ENCODE peak calls at places on chromosomes 7 and 10, in four cellular contexts. One of them, this sample, is unnamed.

GRCh38 chr10:17229967-17230682 is 2.1 kb downstream of the VIM start:
- DNase-seq in GM12891: no peak
- DNase-seq in GM12878: peak
- DNase-seq in suprapubic skin: peak
- DNase-seq in this sample: peak

GRCh38 chr10:120979435-120980315 is 128.5 kb downstream of the WDR11 start:
- DNase-seq in GM12891: no peak
- DNase-seq in GM12878: no peak
- DNase-seq in suprapubic skin: no peak
- DNase-seq in this sample: no peak

GRCh38 chr10:131170042-131170983 is 141.2 kb downstream of the TCERG1L start:
- DNase-seq in GM12891: no peak
- DNase-seq in GM12878: no peak
- DNase-seq in suprapubic skin: peak
- DNase-seq in this sample: no peak

GRCh38 chr7:64183126-64183742 is 23.8 kb upstream of the ZNF735 start:
- DNase-seq in GM12891: no peak
- DNase-seq in GM12878: no peak
- DNase-seq in suprapubic skin: no peak
- DNase-seq in this sample: no peak

GRCh38 chr7:13794581-13794980 is 194.9 kb downstream of the ETV1 start:
- DNase-seq in GM12891: no peak
- DNase-seq in GM12878: no peak
- DNase-seq in suprapubic skin: no peak
- DNase-seq in this sample: no peak

GRCh38 chr10:8037199-8037801 is 17.2 kb upstream of the GATA3 start:
- DNase-seq in GM12891: no peak
- DNase-seq in GM12878: no peak
- DNase-seq in suprapubic skin: no peak
- DNase-seq in this sample: no peak

GRCh38 chr10:110305767-110306451 is 1.2 kb upstream of the SMNDC1 start:
- DNase-seq in GM12891: no peak
- DNase-seq in GM12878: peak
- DNase-seq in suprapubic skin: no peak
- DNase-seq in this sample: no peak

GRCh38 chr7:134991469-134992339 is 5.4 kb downstream of the AGBL3 start:
- DNase-seq in GM12891: no peak
- DNase-seq in GM12878: no peak
- DNase-seq in suprapubic skin: no peak
- DNase-seq in this sample: no peak

GRCh38 chr10:91238191-91238590 is 17.7 kb downstream of the PCGF5 start:
- DNase-seq in GM12891: no peak
- DNase-seq in GM12878: no peak
- DNase-seq in suprapubic skin: no peak
- DNase-seq in this sample: no peak

GRCh38 chr10:78903351-78903940 is 165.3 kb upstream of the ZMIZ1 start:
- DNase-seq in GM12891: no peak
- DNase-seq in GM12878: no peak
- DNase-seq in suprapubic skin: peak
- DNase-seq in this sample: no peak

GRCh38 chr7:100483728-100484635 is at the start of gene NYAP1:
- DNase-seq in GM12891: no peak
- DNase-seq in GM12878: no peak
- DNase-seq in suprapubic skin: no peak
- DNase-seq in this sample: no peak

GRCh38 chr10:58502956-58503355 is 9.7 kb upstream of the BICC1 start:
- DNase-seq in GM12891: no peak
- DNase-seq in GM12878: no peak
- DNase-seq in suprapubic skin: no peak
- DNase-seq in this sample: no peak

GRCh38 chr10:132965411-132966057 is 23.2 kb upstream of the CFAP46 start:
- DNase-seq in GM12891: no peak
- DNase-seq in GM12878: no peak
- DNase-seq in suprapubic skin: no peak
- DNase-seq in this sample: no peak

GRCh38 chr7:150875791-150876190 is 23.5 kb downstream of the AOC1 start:
- DNase-seq in GM12891: no peak
- DNase-seq in GM12878: no peak
- DNase-seq in suprapubic skin: no peak
- DNase-seq in this sample: no peak

GRCh38 chr7:391411-391951 is 101.5 kb downstream of the FOXL3 start:
- DNase-seq in GM12891: no peak
- DNase-seq in GM12878: no peak
- DNase-seq in suprapubic skin: peak
- DNase-seq in this sample: no peak

GRCh38 chr7:40987571-40987970 is 715.3 kb downstream of the INHBA start:
- DNase-seq in GM12891: no peak
- DNase-seq in GM12878: no peak
- DNase-seq in suprapubic skin: no peak
- DNase-seq in this sample: no peak

GRCh38 chr7:83271212-83272099 is 108.8 kb upstream of the PCLO start:
- DNase-seq in GM12891: no peak
- DNase-seq in GM12878: no peak
- DNase-seq in suprapubic skin: no peak
- DNase-seq in this sample: no peak

GRCh38 chr10:125094111-125094705 is 66.2 kb downstream of the CTBP2 start:
- DNase-seq in GM12891: no peak
- DNase-seq in GM12878: no peak
- DNase-seq in suprapubic skin: no peak
- DNase-seq in this sample: no peak
- TF ChIP-seq POLR2AphosphoS5 in GM12891: no peak
- TF ChIP-seq POLR2AphosphoS5 in GM12878: no peak
- TF ChIP-seq POLR2AphosphoS5 in suprapubic skin: no peak
- TF ChIP-seq POLR2AphosphoS5 in this sample: no peak

GRCh38 chr10:101043356-101043707 is 12.3 kb downstream of the SFXN3 start:
- DNase-seq in GM12891: no peak
- DNase-seq in GM12878: no peak
- DNase-seq in suprapubic skin: no peak
- DNase-seq in this sample: no peak

GRCh38 chr10:101041252-101041761 is 10.3 kb downstream of the SFXN3 start:
- DNase-seq in GM12891: no peak
- DNase-seq in GM12878: no peak
- DNase-seq in suprapubic skin: no peak
- DNase-seq in this sample: peak

GRCh38 chr10:101042667-101043355 is 11.8 kb downstream of the SFXN3 start:
- DNase-seq in GM12891: peak
- DNase-seq in GM12878: peak
- DNase-seq in suprapubic skin: peak
- DNase-seq in this sample: peak

GRCh38 chr10:101040851-101041250 is 9.8 kb downstream of the SFXN3 start:
- DNase-seq in GM12891: no peak
- DNase-seq in GM12878: no peak
- DNase-seq in suprapubic skin: no peak
- DNase-seq in this sample: no peak

DNA sequence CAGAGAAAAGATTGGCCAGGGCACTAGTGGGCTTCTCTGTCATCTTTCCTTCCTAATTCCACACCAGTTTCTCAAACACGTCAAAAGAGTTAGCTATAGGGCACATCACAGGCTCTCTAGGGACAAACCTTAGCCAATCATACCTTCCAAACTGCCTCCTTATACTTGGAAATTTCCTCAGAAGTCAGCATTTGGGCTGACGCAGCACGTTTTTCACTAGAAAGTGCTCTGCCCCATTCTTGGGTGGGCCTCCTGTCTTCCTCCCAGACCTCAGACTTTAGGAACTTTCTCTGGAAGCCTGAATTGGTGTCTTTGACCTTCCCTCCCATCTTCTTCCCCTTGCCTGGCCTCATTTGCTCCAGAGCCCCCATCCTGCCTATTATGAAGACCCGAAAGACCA is 11.1 kb downstream of the SFXN3 start:
- DNase-seq in GM12891: no peak
- DNase-seq in GM12878: no peak
- DNase-seq in suprapubic skin: no peak
- DNase-seq in this sample: no peak
- TF ChIP-seq POLR2AphosphoS5 in GM12891: no peak
- TF ChIP-seq POLR2AphosphoS5 in GM12878: no peak
- TF ChIP-seq POLR2AphosphoS5 in suprapubic skin: no peak
- TF ChIP-seq POLR2AphosphoS5 in this sample: no peak

DNA sequence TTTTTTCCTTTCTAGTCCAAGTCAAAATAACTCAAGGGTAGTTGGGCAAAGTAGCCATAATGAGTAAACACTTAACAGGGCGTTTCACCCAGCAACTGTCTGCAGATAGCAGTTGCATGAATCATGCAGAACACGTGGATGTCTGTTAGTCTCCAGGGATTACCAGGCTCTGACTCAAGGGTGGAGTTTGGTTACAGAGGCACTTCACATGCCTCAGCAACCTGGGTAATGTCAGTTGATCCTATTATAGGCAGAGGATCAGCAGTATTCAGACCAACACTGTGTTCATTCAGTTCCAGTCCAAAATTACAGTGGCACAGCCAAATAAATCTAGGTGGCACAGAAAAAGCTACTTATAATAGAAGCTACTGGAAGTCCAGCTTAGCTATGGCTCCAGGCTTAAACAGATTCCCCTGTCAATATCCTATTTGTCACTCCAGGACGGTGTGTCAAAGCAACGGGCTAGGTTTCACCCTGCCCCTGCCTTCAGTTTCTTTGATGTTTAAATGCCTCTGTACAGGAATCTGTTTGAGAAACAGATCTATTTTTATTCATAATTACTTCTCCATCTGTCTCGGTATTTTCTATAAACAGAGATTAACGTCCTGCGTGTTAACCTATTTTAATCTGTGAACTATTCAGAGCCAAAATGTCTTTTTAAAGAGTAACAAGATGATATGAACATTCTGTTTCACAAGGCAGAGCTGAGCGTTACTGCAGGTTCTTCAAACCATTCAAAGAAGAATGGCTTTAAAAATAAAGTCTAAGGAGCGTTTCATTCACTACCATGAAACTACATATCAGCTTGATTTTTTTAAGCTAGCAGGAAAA is 162.6 kb upstream of the AKR1E2 start:
- DNase-seq in GM12891: no peak
- DNase-seq in GM12878: peak
- DNase-seq in suprapubic skin: no peak
- DNase-seq in this sample: no peak
- TF ChIP-seq POLR2AphosphoS5 in GM12891: no peak
- TF ChIP-seq POLR2AphosphoS5 in GM12878: no peak
- TF ChIP-seq POLR2AphosphoS5 in suprapubic skin: peak
- TF ChIP-seq POLR2AphosphoS5 in this sample: no peak

GRCh38 chr7:99372275-99373085 is 2.0 kb upstream of the ARPC1B start:
- DNase-seq in GM12891: no peak
- DNase-seq in GM12878: no peak
- DNase-seq in suprapubic skin: no peak
- DNase-seq in this sample: no peak
- TF ChIP-seq POLR2AphosphoS5 in GM12891: no peak
- TF ChIP-seq POLR2AphosphoS5 in GM12878: no peak
- TF ChIP-seq POLR2AphosphoS5 in suprapubic skin: no peak
- TF ChIP-seq POLR2AphosphoS5 in this sample: no peak

DNA sequence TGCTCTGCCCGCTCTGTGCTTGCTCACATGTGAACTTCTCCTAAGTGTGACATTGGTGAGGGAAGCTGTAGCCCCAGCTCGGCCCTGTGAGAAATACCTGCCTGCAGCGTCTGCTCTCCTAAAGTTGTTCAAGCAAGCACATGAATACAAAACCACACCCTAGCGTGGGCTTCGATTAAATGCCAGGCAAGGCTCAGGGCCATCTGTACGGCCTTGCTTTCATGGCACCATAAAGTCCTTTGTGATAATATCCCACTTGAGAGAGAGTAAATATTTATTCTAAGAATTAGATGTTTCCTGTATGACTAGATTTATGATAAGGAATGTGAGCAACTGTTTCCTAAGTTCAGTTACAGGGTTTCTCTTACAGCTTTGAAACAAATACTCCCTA is 262.8 kb upstream of the KLF14 start:
- DNase-seq in GM12891: no peak
- DNase-seq in GM12878: no peak
- DNase-seq in suprapubic skin: no peak
- DNase-seq in this sample: no peak
- TF ChIP-seq POLR2AphosphoS5 in GM12891: no peak
- TF ChIP-seq POLR2AphosphoS5 in GM12878: no peak
- TF ChIP-seq POLR2AphosphoS5 in suprapubic skin: peak
- TF ChIP-seq POLR2AphosphoS5 in this sample: no peak

GRCh38 chr10:74012480-74012879 is 14.6 kb downstream of the VCL start:
- DNase-seq in GM12891: no peak
- DNase-seq in GM12878: no peak
- DNase-seq in suprapubic skin: no peak
- DNase-seq in this sample: no peak

GRCh38 chr10:74011016-74011415 is 13.1 kb downstream of the VCL start:
- DNase-seq in GM12891: no peak
- DNase-seq in GM12878: no peak
- DNase-seq in suprapubic skin: no peak
- DNase-seq in this sample: no peak

GRCh38 chr10:74011762-74012161 is 13.8 kb downstream of the VCL start:
- DNase-seq in GM12891: no peak
- DNase-seq in GM12878: no peak
- DNase-seq in suprapubic skin: no peak
- DNase-seq in this sample: no peak

GRCh38 chr10:74006269-74006668 is 8.4 kb downstream of the VCL start:
- DNase-seq in GM12891: no peak
- DNase-seq in GM12878: no peak
- DNase-seq in suprapubic skin: no peak
- DNase-seq in this sample: no peak

DNA sequence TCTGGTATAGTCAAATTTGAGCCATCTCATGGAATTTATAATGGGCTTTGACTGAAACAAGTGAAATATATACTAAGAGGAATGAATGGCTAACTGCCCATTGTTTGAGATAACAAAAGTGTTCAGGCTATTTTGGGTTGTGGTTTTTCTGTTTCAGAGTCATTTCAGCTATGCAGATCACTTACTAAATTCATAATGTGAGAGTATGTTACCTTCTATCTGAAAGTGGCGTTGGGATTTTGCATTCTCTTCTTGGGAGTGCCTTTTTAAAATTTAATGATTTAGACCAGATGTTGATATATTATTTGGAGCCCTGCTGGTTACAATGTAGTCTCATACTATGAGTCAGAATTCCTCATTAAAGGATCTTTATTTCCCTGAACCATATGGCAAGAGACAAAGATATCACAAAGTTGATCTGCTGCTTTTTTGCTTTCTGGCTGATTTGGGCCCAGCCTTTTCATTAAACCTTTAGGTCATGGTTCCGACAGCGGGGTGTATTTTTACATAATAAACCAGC is 10.4 kb downstream of the VCL start:
- DNase-seq in GM12891: no peak
- DNase-seq in GM12878: no peak
- DNase-seq in suprapubic skin: no peak
- DNase-seq in this sample: no peak
- TF ChIP-seq POLR2AphosphoS5 in GM12891: no peak
- TF ChIP-seq POLR2AphosphoS5 in GM12878: no peak
- TF ChIP-seq POLR2AphosphoS5 in suprapubic skin: no peak
- TF ChIP-seq POLR2AphosphoS5 in this sample: no peak

DNA sequence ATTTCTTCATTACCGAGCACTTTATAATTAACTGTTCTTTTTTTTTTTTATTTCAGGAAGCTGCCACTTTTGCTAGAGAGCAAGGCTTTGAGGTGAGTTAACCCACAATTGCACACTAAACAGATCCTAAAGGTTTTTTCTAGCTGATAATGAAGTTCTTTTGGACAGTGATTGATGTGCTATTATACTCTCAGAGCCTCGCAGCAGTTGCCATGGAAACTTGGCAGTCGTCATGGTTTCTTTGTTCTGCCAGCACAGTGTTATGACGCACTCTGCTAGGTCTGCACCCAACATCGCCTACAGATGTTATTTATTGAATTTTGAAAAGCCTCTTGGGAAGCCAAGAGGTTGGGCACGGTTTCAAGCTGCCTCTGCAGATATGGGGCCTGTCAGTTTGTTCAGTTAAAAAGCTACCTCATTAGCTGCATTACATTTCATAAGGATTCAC is 237.2 kb upstream of the KAT6B start:
- DNase-seq in GM12891: no peak
- DNase-seq in GM12878: peak
- DNase-seq in suprapubic skin: peak
- DNase-seq in this sample: no peak
- TF ChIP-seq POLR2AphosphoS5 in GM12891: no peak
- TF ChIP-seq POLR2AphosphoS5 in GM12878: no peak
- TF ChIP-seq POLR2AphosphoS5 in suprapubic skin: no peak
- TF ChIP-seq POLR2AphosphoS5 in this sample: no peak